ENCODE peak calls at places on chromosome 10, in ten cellular contexts. A is fibroblast of the conjunctiva; T is gastrocnemius medialis; Q is NCI-H2171 treated with DMSO at 0.1 percent for 48 hours; E is breast epithelium; L is mucosa of gallbladder; W is NCI-H82; G is RWPE1; B is effector CD4-positive, alpha-beta T cell; F is H54. O is an unnamed sample.
A peak's percentile ranks its signal among the peaks of the same experiment; 100 is the strongest.

GRCh38 chr10:16890691-16891090 is 73.5 kb upstream of the RSU1 start:
- DNase-seq in A (no peak), T (no peak), Q (no peak), E (no peak), L (no peak), W (no peak), G (no peak), B (no peak), F (no peak), O (no peak)

GRCh38 chr10:43070121-43071085 is 6.5 kb upstream of the RET start:
- DNase-seq in A (no peak), T (no peak), Q (no peak), E (no peak), L (no peak), W (no peak), G (no peak), B (no peak), F (no peak), O (no peak)

GRCh38 chr10:133421336-133422222 is 2.8 kb downstream of the SPRN start:
- DNase-seq in A (no peak), T (no peak), Q (no peak), E (no peak), L (no peak), W (peak; percentile 18), G (no peak), B (no peak), F (no peak), O (no peak)

GRCh38 chr10:1532636-1533035 is 204.7 kb downstream of the ADARB2 start:
- DNase-seq in A (no peak), T (no peak), Q (no peak), E (no peak), L (no peak), W (no peak), G (no peak), B (no peak), F (no peak), O (no peak)

GRCh38 chr10:12483996-12484944 is 134.9 kb downstream of the CAMK1D start:
- DNase-seq in A (no peak), T (no peak), Q (peak; percentile 81), E (no peak), L (no peak), W (peak; percentile 78), G (no peak), B (no peak), F (no peak), O (peak; percentile 78)

GRCh38 chr10:11110499-11110898 is 92.8 kb downstream of the CELF2 start:
- DNase-seq in A (no peak), T (no peak), Q (no peak), E (no peak), L (no peak), W (no peak), G (no peak), B (no peak), F (no peak), O (no peak)

GRCh38 chr10:116669832-116670644 is 49.3 kb downstream of the PNLIPRP2 start:
- DNase-seq in A (no peak), T (no peak), Q (peak; percentile 34), E (peak; percentile 44), L (no peak), W (peak; percentile 57), G (peak; percentile 23), B (no peak), F (no peak), O (peak; percentile 52)

GRCh38 chr10:21238717-21239116 is 286.8 kb downstream of the SKIDA1 start:
- DNase-seq in A (no peak), T (no peak), Q (peak; percentile 81), E (no peak), L (no peak), W (no peak), G (no peak), B (no peak), F (no peak), O (no peak)